ENCODE peak calls at places on chromosomes 3 and 15, in eight cellular contexts. Z is ovary; K is A549; U is caudate nucleus; V is dorsolateral prefrontal cortex; S is activated naive CD4-positive, alpha-beta T cell treated with anti-CD3 and anti-CD28 coated beads, Interleukin-2, amount 10 ng/mL, durations not matched to agents 7 days and 5 days; Y is H7; E is small intestine. X is an unnamed sample.

GRCh38 chr15:66001042-66001441 is 131.8 kb downstream of the RAB11A start:
- DNase-seq in Z (no peak), K (no peak), U (no peak), V (no peak), S (no peak), Y (no peak), E (no peak), X (no peak)

GRCh38 chr3:15217841-15218267 is 11.8 kb downstream of the CAPN7 start:
- DNase-seq in Z (no peak), K (no peak), U (no peak), V (no peak), S (no peak), Y (peak), E (no peak), X (no peak)

GRCh38 chr15:33671456-33671855 is 296.8 kb upstream of the CHRM5 start:
- DNase-seq in Z (no peak), K (no peak), U (no peak), V (no peak), S (no peak), Y (no peak), E (no peak), X (no peak)

GRCh38 chr3:45954306-45954705 is 11.0 kb downstream of the CXCR6 start:
- DNase-seq in Z (no peak), K (no peak), U (no peak), V (no peak), S (no peak), Y (no peak), E (no peak), X (no peak)

GRCh38 chr15:89845305-89845893 is 30.7 kb upstream of the ANPEP start:
- DNase-seq in Z (no peak), K (peak), U (no peak), V (no peak), S (no peak), Y (no peak), E (peak), X (no peak)

GRCh38 chr3:117997201-117998049 is 1037.2 kb downstream of the IGSF11 start:
- DNase-seq in Z (peak), K (peak), U (peak), V (peak), S (peak), Y (peak), E (peak), X (peak)

GRCh38 chr3:190862209-190863118 is at the start of gene GMNC:
- DNase-seq in Z (peak), K (peak), U (peak), V (peak), S (peak), Y (peak), E (peak), X (peak)

GRCh38 chr15:57220220-57220619 is 156.1 kb upstream of the CGNL1 start:
- DNase-seq in Z (no peak), K (no peak), U (no peak), V (no peak), S (no peak), Y (no peak), E (no peak), X (no peak)

GRCh38 chr15:41160639-41161315 is 44.7 kb upstream of the INO80 start:
- DNase-seq in Z (no peak), K (no peak), U (no peak), V (no peak), S (no peak), Y (no peak), E (no peak), X (no peak)

GRCh38 chr3:150519026-150519425 is 27.3 kb downstream of the SERP1 start:
- DNase-seq in Z (no peak), K (no peak), U (no peak), V (no peak), S (no peak), Y (no peak), E (peak), X (no peak)

GRCh38 chr15:37204698-37205097 is 104.3 kb upstream of the MEIS2 start:
- DNase-seq in Z (no peak), K (peak), U (no peak), V (no peak), S (no peak), Y (no peak), E (peak), X (no peak)

GRCh38 chr3:120449701-120450216 is 1.0 kb downstream of the FSTL1 start:
- DNase-seq in Z (no peak), K (no peak), U (no peak), V (no peak), S (no peak), Y (no peak), E (no peak), X (no peak)

GRCh38 chr3:115768661-115769060 is 145.4 kb downstream of the GAP43 start:
- DNase-seq in Z (no peak), K (no peak), U (no peak), V (no peak), S (no peak), Y (no peak), E (no peak), X (no peak)

GRCh38 chr3:137845666-137846065 is 81.6 kb downstream of the SOX14 start:
- DNase-seq in Z (no peak), K (no peak), U (no peak), V (no peak), S (no peak), Y (no peak), E (no peak), X (no peak)

X was measured in substantia nigra.